ENCODE peak calls at places on chromosome 15, in five cellular contexts. S is tibial nerve, C is endothelial cell of umbilical vein, Q is esophagus squamous epithelium, X is body of pancreas. T is an unnamed sample.
A peak's percentile ranks its signal among the peaks of the same experiment; 100 is the strongest.

GRCh38 chr15:98541519-98541918 is 106.8 kb upstream of the IGF1R start:
- DNase-seq in Q (no peak), C (no peak), S (no peak), X (no peak), T (no peak)

GRCh38 chr15:91271565-91272153 is 171.6 kb downstream of the SV2B start:
- DNase-seq in Q (no peak), S (peak; percentile 74), C (peak; percentile 66), X (peak; percentile 66), T (no peak)

GRCh38 chr15:100841426-100841825 is 38.2 kb upstream of the ALDH1A3 start:
- DNase-seq in X (no peak), Q (no peak), S (no peak), C (no peak), T (no peak)

GRCh38 chr15:27704939-27705514 is 394.1 kb downstream of the OCA2 start:
- DNase-seq in C (no peak), S (no peak), X (no peak), Q (no peak), T (no peak)

GRCh38 chr15:82880704-82881103 is 71.3 kb downstream of the WHAMM start:
- DNase-seq in S (no peak), X (no peak), Q (no peak), C (no peak), T (no peak)

GRCh38 chr15:94126999-94127398 is 104.4 kb upstream of the MCTP2 start:
- DNase-seq in S (no peak), X (no peak), Q (no peak), C (no peak), T (no peak)

GRCh38 chr15:78405336-78405924 is 32.6 kb upstream of the IREB2 start:
- DNase-seq in C (no peak), Q (no peak), S (no peak), X (no peak), T (no peak)

GRCh38 chr15:42800731-42801474 is 64.0 kb upstream of the CDAN1 start:
- DNase-seq in S (peak; percentile 10), X (peak; percentile 12), C (no peak), Q (no peak), T (no peak)

GRCh38 chr15:77599899-77600298 is 32.8 kb downstream of the LINGO1 start:
- DNase-seq in X (no peak), C (peak; percentile 33), S (no peak), Q (no peak), T (no peak)

GRCh38 chr15:74651251-74651741 is 35.7 kb downstream of the CLK3 start:
- DNase-seq in X (no peak), Q (no peak), C (peak; percentile 94), S (no peak), T (no peak)

GRCh38 chr15:66760968-66761722 is 59.1 kb downstream of the SMAD6 start:
- DNase-seq in C (peak; percentile 71), X (no peak), S (no peak), Q (no peak), T (no peak)

GRCh38 chr15:41585140-41586047 is 26.4 kb downstream of the TYRO3 start:
- DNase-seq in Q (no peak), C (peak; percentile 73), X (peak; percentile 82), S (peak; percentile 20), T (no peak)

GRCh38 chr15:63998489-63998888 is 47.8 kb downstream of the DAPK2 start:
- DNase-seq in X (no peak), S (no peak), C (no peak), Q (no peak), T (no peak)

GRCh38 chr15:100207053-100207452 is 134.7 kb downstream of the ADAMTS17 start:
- DNase-seq in C (no peak), X (peak; percentile 76), S (no peak), Q (no peak), T (no peak)

GRCh38 chr15:90266061-90266431 is 574 bp downstream of the NGRN start:
- DNase-seq in C (no peak), Q (no peak), X (peak; percentile 19), S (peak; percentile 31), T (no peak)

GRCh38 chr15:78950343-78950742 is 5.5 kb upstream of the CTSH start:
- DNase-seq in X (peak; percentile 25), Q (no peak), S (no peak), C (no peak), T (no peak)

GRCh38 chr15:88912500-88912921 is 668 bp downstream of the MFGE8 start:
- DNase-seq in S (no peak), C (no peak), X (no peak), Q (no peak), T (no peak)

GRCh38 chr15:88663216-88663615 is 24.4 kb downstream of the ISG20 start:
- DNase-seq in Q (no peak), X (peak; percentile 74), S (no peak), C (no peak), T (no peak)

GRCh38 chr15:76206325-76206976 is 104.8 kb downstream of the ETFA start:
- DNase-seq in S (peak; percentile 32), X (peak; percentile 97), C (peak; percentile 71), Q (no peak), T (peak; percentile 79)

GRCh38 chr15:99021027-99021624 is 13.5 kb upstream of the PGPEP1L start:
- DNase-seq in C (no peak), X (no peak), Q (no peak), S (no peak), T (no peak)

GRCh38 chr15:63606333-63606732 is 9.1 kb downstream of the FBXL22 start:
- DNase-seq in C (no peak), X (no peak), S (no peak), Q (no peak), T (no peak)

GRCh38 chr15:74889390-74889881 is 406 bp upstream of the MPI start:
- DNase-seq in X (peak; percentile 40), Q (no peak), S (no peak), C (no peak), T (peak; percentile 76)

GRCh38 chr15:77603616-77604406 is 28.9 kb downstream of the LINGO1 start:
- DNase-seq in X (no peak), Q (no peak), S (no peak), C (no peak), T (no peak)

GRCh38 chr15:83282859-83283812 is 1.3 kb downstream of the BNC1 start:
- DNase-seq in C (peak; percentile 47), X (no peak), S (no peak), Q (no peak), T (no peak)

GRCh38 chr15:36888018-36888992 is 212.0 kb downstream of the MEIS2 start:
- DNase-seq in X (peak; percentile 40), S (no peak), C (no peak), Q (no peak), T (no peak)

GRCh38 chr15:60695713-60696522 is 217.0 kb upstream of the ICE2 start:
- DNase-seq in X (no peak), Q (no peak), S (no peak), C (no peak), T (no peak)

DNA sequence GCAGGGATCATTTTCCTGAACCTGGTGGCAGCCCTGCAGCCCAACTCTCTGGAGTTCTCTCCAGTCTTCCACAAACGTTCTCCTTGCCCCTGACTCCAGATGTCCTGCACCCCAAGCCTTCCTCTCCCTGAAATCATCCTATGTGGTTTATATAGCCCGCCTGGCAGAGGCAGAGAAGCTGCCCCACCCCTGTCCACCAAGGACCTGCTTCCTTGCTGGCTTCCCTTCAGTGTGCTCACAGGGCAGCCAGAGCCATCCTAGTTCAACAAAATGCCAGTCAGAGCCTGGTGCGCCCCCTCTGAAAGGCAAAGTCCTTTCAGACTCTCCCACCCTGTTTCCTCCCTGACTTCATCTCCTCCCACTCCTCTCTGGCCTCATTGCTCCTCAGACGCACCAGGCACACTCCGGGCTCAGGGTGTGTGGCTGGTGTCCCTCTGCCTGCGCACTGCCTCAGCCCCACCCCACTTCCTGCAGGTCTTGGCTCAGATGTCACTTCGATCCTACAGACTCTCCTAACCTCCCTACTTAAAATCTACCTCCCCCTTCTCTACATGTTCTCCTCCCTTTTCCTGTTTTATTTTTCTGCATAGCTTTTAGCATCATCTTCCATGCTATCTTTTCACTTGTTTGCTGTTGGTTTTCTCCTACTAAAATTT is 5.9 kb downstream of the KBTBD13 start:
- DNase-seq in Q (no peak), C (no peak), S (no peak), X (no peak), T (no peak)
- H3K4me3 ChIP-seq in Q (no peak overlapping the region), C (no peak overlapping the region), S (no peak overlapping the region), X (no peak overlapping the region), T (no peak overlapping the region)

GRCh38 chr15:52080993-52081392 is 31.6 kb downstream of the BCL2L10 start:
- DNase-seq in Q (no peak), X (no peak), C (no peak), S (no peak), T (no peak)
- H3K27ac ChIP-seq in Q (no peak overlapping the region), X (no peak overlapping the region), C (no peak overlapping the region), S (no peak overlapping the region), T (no peak overlapping the region)

GRCh38 chr15:61839541-61839940 is 220.7 kb downstream of the VPS13C start:
- DNase-seq in X (no peak), S (no peak), Q (no peak), C (no peak), T (no peak)

GRCh38 chr15:61832223-61832622 is 228.0 kb downstream of the VPS13C start:
- DNase-seq in S (no peak), X (no peak), C (no peak), Q (no peak), T (no peak)

GRCh38 chr15:61835029-61835428 is 225.2 kb downstream of the VPS13C start:
- DNase-seq in Q (no peak), S (no peak), X (no peak), C (no peak), T (no peak)

GRCh38 chr15:61834076-61834697 is 226.1 kb downstream of the VPS13C start:
- DNase-seq in Q (no peak), S (peak; percentile 95), X (peak; percentile 88), C (peak; percentile 72), T (no peak)

GRCh38 chr15:61835476-61836106 is 224.7 kb downstream of the VPS13C start:
- DNase-seq in X (peak; percentile 74), C (peak; percentile 52), S (peak; percentile 81), Q (no peak), T (peak; percentile 73)
- H3K4me3 ChIP-seq in X (no peak overlapping the region), C (no peak overlapping the region), S (no peak overlapping the region), Q (no peak overlapping the region), T (peak overlapping the region; percentile 52)

DNA sequence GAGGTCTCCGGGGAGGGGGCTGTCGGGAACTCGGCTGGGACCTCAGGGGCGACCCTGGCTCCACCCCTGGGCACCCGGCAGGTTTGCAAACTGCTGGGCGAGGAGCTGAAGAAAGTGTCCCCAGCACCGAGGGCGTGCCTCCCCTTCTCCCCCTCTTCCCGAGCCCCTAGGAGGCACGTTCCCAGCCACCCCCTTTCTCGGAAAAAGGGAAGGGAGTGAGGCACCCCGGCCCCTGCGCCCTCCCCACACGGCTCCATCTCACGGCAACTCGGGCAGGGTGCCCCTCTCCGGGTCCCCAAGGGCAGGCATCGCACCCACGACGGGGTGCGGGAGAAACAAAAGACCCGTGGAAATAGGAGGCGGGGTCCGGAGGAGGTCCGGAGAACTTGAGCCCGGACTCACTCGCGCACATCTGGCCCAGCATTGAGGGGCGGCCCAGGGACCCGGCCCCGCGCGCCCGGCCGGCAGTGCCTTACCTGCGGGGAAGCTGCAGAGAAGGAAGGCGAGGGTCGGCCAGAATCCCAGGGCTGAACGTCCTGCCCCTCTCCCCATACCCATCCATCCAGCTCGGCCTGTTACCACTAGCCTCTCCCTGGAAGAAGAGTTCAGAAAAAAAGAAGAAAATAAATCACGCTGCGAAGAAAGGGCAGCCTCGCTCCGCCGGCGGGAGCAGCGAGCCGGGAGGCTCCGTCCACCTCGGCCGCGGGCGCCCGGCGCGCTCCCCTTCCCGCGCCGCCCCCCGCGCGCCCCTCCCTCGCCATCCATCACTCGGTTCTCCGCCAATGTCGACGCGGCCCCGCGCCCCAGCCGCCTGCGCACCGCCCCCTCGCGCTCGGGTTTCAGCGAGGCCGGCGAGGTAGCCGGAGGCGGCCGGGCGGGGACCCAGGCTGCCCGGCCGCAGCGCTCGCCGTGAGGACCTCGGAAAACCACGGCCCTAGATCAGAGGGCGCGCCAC is 16.3 kb downstream of the RGMA start:
- DNase-seq in Q (no peak), X (peak; percentile 90), C (peak; percentile 42), S (peak; percentile 78), T (no peak)
- H3K27ac ChIP-seq in Q (peak overlapping the region; percentile 94), X (peak overlapping the region; percentile 35), C (no peak overlapping the region), S (peak overlapping the region; percentile 86), T (peak overlapping the region; percentile 84)

GRCh38 chr15:69074843-69075224 is 60.3 kb downstream of the NOX5 start:
- DNase-seq in Q (no peak), S (no peak), C (peak; percentile 30), X (peak; percentile 39), T (no peak)
- H3K4me3 ChIP-seq in Q (peak overlapping the region; percentile 49), S (peak overlapping the region; percentile 64), C (peak overlapping the region; percentile 56), X (no peak overlapping the region), T (peak overlapping the region; percentile 68)